ENCODE peak calls at places on chromosomes 6 and 20, in five cellular contexts. L is stimulated activated CD4-positive, alpha-beta T cell treated with anti-CD3 and anti-CD28 coated beads, Interleukin-12 subunit alpha, Interleukin-12 subunit beta, amount 100 ng/mL, for 48 hours; A is AG04450; G is SJSA1; Z is body of pancreas. B is an unnamed sample.

GRCh38 chr20:7926767-7927166 is 13.5 kb downstream of the HAO1 start:
- DNase-seq in L (no peak), Z (no peak), G (no peak), A (no peak), B (peak; percentile 40)

GRCh38 chr20:62704341-62704948 is 4.2 kb upstream of the NTSR1 start:
- DNase-seq in Z (peak; percentile 67), A (peak; percentile 78), L (no peak), G (peak; percentile 91), B (peak; percentile 94)

GRCh38 chr20:51678041-51678697 is 90.0 kb downstream of the ATP9A start:
- DNase-seq in L (no peak), G (no peak), A (no peak), Z (no peak), B (no peak)

GRCh38 chr6:100300221-100300736 is 164.4 kb downstream of the SIM1 start:
- DNase-seq in Z (no peak), A (peak; percentile 72), G (peak; percentile 81), L (no peak), B (peak; percentile 32)

GRCh38 chr6:134816780-134817179 is 133.1 kb downstream of the ALDH8A1 start:
- DNase-seq in G (no peak), L (no peak), Z (no peak), A (no peak), B (no peak)

GRCh38 chr20:62555642-62556420 is 80.0 kb upstream of the GATA5 start:
- DNase-seq in G (no peak), A (no peak), Z (no peak), L (no peak), B (no peak)

GRCh38 chr6:157106487-157106886 is 216.8 kb downstream of the TMEM242 start:
- DNase-seq in L (peak; percentile 18), G (no peak), A (no peak), Z (no peak), B (no peak)

GRCh38 chr20:2331901-2332565 is 36.2 kb downstream of the TGM3 start:
- DNase-seq in Z (no peak), G (no peak), A (no peak), L (no peak), B (no peak)

GRCh38 chr6:26067367-26067766 is 19.9 kb upstream of the HFE start:
- DNase-seq in L (no peak), G (no peak), A (no peak), Z (no peak), B (no peak)

GRCh38 chr6:157269261-157269794 is 54.0 kb downstream of the TMEM242 start:
- DNase-seq in A (no peak), L (no peak), Z (no peak), G (no peak), B (peak; percentile 21)

GRCh38 chr20:12093062-12093796 is 175.5 kb downstream of the BTBD3 start:
- DNase-seq in L (no peak), Z (peak; percentile 84), G (no peak), A (no peak), B (no peak)

GRCh38 chr6:163563303-163563702 is 148.8 kb downstream of the QKI start:
- DNase-seq in L (no peak), A (no peak), Z (no peak), G (no peak), B (no peak)

GRCh38 chr6:36803482-36803881 is 35.8 kb downstream of the CPNE5 start:
- DNase-seq in L (no peak), G (no peak), Z (no peak), A (no peak), B (no peak)

GRCh38 chr6:42200035-42200434 is 5.3 kb upstream of the GUCA1B start:
- DNase-seq in A (peak; percentile 96), G (no peak), L (no peak), Z (no peak), B (no peak)

GRCh38 chr6:169313347-169314010 is 59.8 kb upstream of the THBS2 start:
- DNase-seq in L (no peak), Z (no peak), A (no peak), G (no peak), B (no peak)

B was measured in COLO829.